ENCODE peak calls at places on chromosomes 6 and 20, in nine cellular contexts. J is tibial nerve, R is spleen, I is right lobe of liver, C is stomach, S is HepG2, K is heart left ventricle, U is Peyer's patch, D is prostate gland. E is an unnamed sample. For H3K27me3, the result is how much of the 10 kb centered on the place peaks cover.

GRCh38 chr6:78967191-78967590 is 99.8 kb downstream of the IRAK1BP1 start:
- DNase-seq in R (no peak), D (no peak), K (no peak), J (no peak), C (no peak), I (no peak), U (no peak), S (no peak), E (no peak)

GRCh38 chr20:1130849-1131248 is 12.4 kb downstream of the PSMF1 start:
- DNase-seq in U (no peak), C (no peak), I (peak), S (no peak), K (peak), R (peak), D (no peak), J (no peak), E (no peak)

GRCh38 chr6:122063090-122063489 is 336.4 kb upstream of the HSF2 start:
- DNase-seq in C (no peak), J (no peak), R (no peak), S (no peak), U (no peak), K (no peak), I (no peak), D (no peak), E (no peak)

GRCh38 chr6:162621246-162621645 is 106.3 kb downstream of the PRKN start:
- DNase-seq in R (no peak), S (peak), I (no peak), C (no peak), U (no peak), K (no peak), D (no peak), J (no peak), E (no peak)

GRCh38 chr6:16850332-16851022 is 89.2 kb upstream of the ATXN1 start:
- DNase-seq in U (no peak), S (no peak), I (no peak), J (no peak), C (no peak), D (no peak), R (no peak), K (no peak), E (no peak)

GRCh38 chr6:121780325-121781313 is 345.2 kb downstream of the GJA1 start:
- DNase-seq in C (no peak), D (peak), R (no peak), U (no peak), I (no peak), J (peak), K (peak), S (no peak), E (peak)

GRCh38 chr6:88814909-88815308 is 148.5 kb downstream of the RNGTT start:
- DNase-seq in U (no peak), S (peak), D (no peak), R (no peak), I (no peak), J (no peak), C (no peak), K (no peak), E (no peak)

GRCh38 chr20:62362590-62362940 is 4.5 kb downstream of the LAMA5 start:
- DNase-seq in D (no peak), J (no peak), K (no peak), C (no peak), I (no peak), U (no peak), R (no peak), S (no peak), E (no peak)

GRCh38 chr6:4687989-4688947 is 87.9 kb upstream of the CDYL start:
- DNase-seq in D (no peak), R (no peak), K (no peak), U (no peak), C (no peak), J (peak), I (no peak), S (no peak), E (no peak)

GRCh38 chr20:41654884-41655283 is 36.7 kb upstream of the CHD6 start:
- DNase-seq in R (no peak), K (no peak), I (no peak), D (no peak), U (no peak), C (peak), S (no peak), J (no peak), E (no peak)

GRCh38 chr6:36445651-36446050 is 2.9 kb downstream of the KCTD20 start:
- DNase-seq in R (no peak), D (no peak), C (no peak), S (no peak), I (no peak), K (no peak), J (no peak), U (no peak), E (no peak)

GRCh38 chr6:71134929-71135642 is 153.5 kb upstream of the OGFRL1 start:
- DNase-seq in U (no peak), S (peak), K (no peak), J (no peak), I (no peak), R (no peak), D (no peak), C (no peak), E (no peak)

GRCh38 chr6:113576310-113576709 is 280.8 kb upstream of the MARCKS start:
- DNase-seq in S (no peak), K (no peak), I (no peak), R (no peak), J (no peak), U (no peak), D (no peak), C (no peak), E (no peak)

GRCh38 chr6:134437376-134437775 is 119.5 kb upstream of the SGK1 start:
- DNase-seq in J (no peak), I (no peak), C (no peak), R (no peak), K (no peak), S (no peak), D (no peak), U (peak), E (no peak)

GRCh38 chr20:17806739-17807441 is 107.1 kb downstream of the BANF2 start:
- DNase-seq in U (no peak), J (peak), K (peak), D (no peak), C (peak), R (no peak), S (no peak), I (peak), E (no peak)

GRCh38 chr6:37807656-37808055 is 11.9 kb upstream of the ZFAND3 start:
- DNase-seq in J (no peak), R (no peak), D (no peak), S (no peak), C (no peak), K (no peak), I (no peak), U (no peak), E (no peak)

GRCh38 chr6:151483968-151484367 is 9.8 kb upstream of the CCDC170 start:
- DNase-seq in D (no peak), I (no peak), S (peak), C (no peak), U (no peak), R (no peak), J (no peak), K (no peak), E (no peak)

GRCh38 chr6:8402546-8402945 is 32.8 kb downstream of the SLC35B3 start:
- DNase-seq in I (no peak), D (no peak), J (no peak), C (no peak), S (no peak), U (no peak), R (no peak), K (no peak), E (no peak)

GRCh38 chr6:75368151-75368779 is 83.7 kb upstream of the TMEM30A start:
- DNase-seq in I (no peak), K (peak), J (no peak), R (no peak), U (no peak), C (peak), S (peak), D (no peak), E (no peak)

GRCh38 chr6:141103246-141103645 is 1029.5 kb upstream of the GJE1 start:
- DNase-seq in R (no peak), D (no peak), C (no peak), K (no peak), S (no peak), J (no peak), U (no peak), I (no peak), E (no peak)

GRCh38 chr6:20302702-20303251 is 90.5 kb upstream of the MBOAT1 start:
- DNase-seq in K (no peak), J (no peak), S (no peak), C (no peak), I (no peak), U (no peak), R (no peak), D (no peak), E (no peak)

GRCh38 chr20:17650301-17650761 is 31.7 kb downstream of the RRBP1 start:
- DNase-seq in C (no peak), S (no peak), D (no peak), K (no peak), I (peak), R (peak), U (no peak), J (no peak), E (no peak)

GRCh38 chr6:17269840-17270239 is 11.3 kb upstream of the RBM24 start:
- DNase-seq in S (no peak), R (no peak), I (no peak), U (no peak), C (no peak), J (no peak), K (no peak), D (no peak), E (no peak)

GRCh38 chr6:162750776-162751175 is 23.0 kb downstream of the PACRG start:
- DNase-seq in K (no peak), U (no peak), S (peak), I (no peak), R (no peak), D (no peak), J (no peak), C (no peak), E (no peak)

GRCh38 chr6:161618816-161619454 is 345.1 kb upstream of the AGPAT4 start:
- DNase-seq in U (no peak), R (no peak), C (no peak), J (peak), K (no peak), I (no peak), D (no peak), S (peak), E (no peak)

GRCh38 chr20:59082077-59082740 is 39.6 kb upstream of the PRELID3B start:
- DNase-seq in I (no peak), R (no peak), J (no peak), C (no peak), K (no peak), U (no peak), S (peak), D (no peak), E (no peak)

GRCh38 chr20:14193885-14194284 is 143.5 kb downstream of the FLRT3 start:
- DNase-seq in R (no peak), I (no peak), U (no peak), J (no peak), C (no peak), S (no peak), K (no peak), D (no peak), E (no peak)

GRCh38 chr6:166861961-166862286 is 94.4 kb downstream of the RNASET2 start:
- DNase-seq in D (no peak), S (no peak), U (no peak), K (no peak), J (no peak), R (no peak), I (no peak), C (no peak), E (no peak)

GRCh38 chr6:166861304-166861703 is 95.0 kb downstream of the RNASET2 start:
- DNase-seq in D (no peak), U (no peak), R (no peak), I (no peak), C (no peak), J (no peak), K (no peak), S (no peak), E (no peak)

GRCh38 chr6:166862287-166862977 is 93.9 kb downstream of the RNASET2 start:
- DNase-seq in U (peak), J (no peak), K (peak), R (peak), I (no peak), S (no peak), D (peak), C (peak), E (no peak)

GRCh38 chr6:166862978-166863530 is 93.3 kb downstream of the RNASET2 start:
- DNase-seq in D (no peak), I (no peak), U (no peak), S (no peak), R (no peak), J (no peak), K (no peak), C (no peak), E (no peak)

GRCh38 chr6:166860392-166860791 is 96.0 kb downstream of the RNASET2 start:
- DNase-seq in D (no peak), I (no peak), C (no peak), K (no peak), J (no peak), U (no peak), S (no peak), R (no peak), E (no peak)
- H3K27me3 ChIP-seq in D (under half), I (under half), C (under half), K (under half), J (half or more), U (under half), S (under half), R (under half), E (under half)

DNA sequence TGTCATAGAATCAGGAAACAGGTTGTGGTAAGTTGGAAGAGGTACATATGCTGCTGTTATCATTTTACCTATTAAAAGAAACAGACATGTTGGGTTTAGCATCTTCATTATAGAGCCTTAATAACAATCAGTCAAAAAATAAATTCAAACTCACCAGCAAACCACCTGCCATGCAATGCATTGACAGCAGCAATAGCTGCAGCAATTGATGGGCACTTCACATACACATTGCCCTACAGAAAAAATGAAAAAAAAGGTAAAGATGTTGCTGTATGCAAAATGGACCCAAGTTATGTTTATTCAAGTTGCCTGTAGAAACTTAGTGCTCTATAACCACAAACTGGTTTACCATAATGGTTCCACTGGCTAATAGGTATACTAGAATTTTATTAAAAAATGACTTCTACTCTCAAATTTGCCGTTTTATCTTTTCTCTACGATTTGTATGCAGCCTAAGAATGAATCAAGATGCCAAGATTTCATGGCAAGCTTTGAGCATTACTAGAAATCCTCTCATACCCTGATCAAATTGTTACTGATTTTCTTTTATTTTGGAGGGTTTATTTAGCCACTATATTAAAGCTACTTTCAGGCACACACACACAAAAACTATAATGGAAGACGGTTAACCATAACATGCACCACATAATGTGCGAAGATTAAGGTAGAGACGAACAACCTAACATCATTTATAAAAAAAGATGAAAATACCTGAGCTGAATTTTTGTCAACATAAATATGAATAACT is 5.5 kb downstream of the ROMO1 start:
- DNase-seq in S (no peak), C (no peak), I (no peak), U (no peak), K (no peak), J (no peak), D (no peak), R (no peak), E (no peak)
- TF ChIP-seq POLR2A in S (no peak), C (no peak), I (no peak), U (no peak), K (no peak), J (no peak), D (no peak), R (no peak), E (no peak)

GRCh38 chr6:41535766-41536165 is 10.4 kb upstream of the FOXP4 start:
- DNase-seq in S (no peak), C (no peak), D (no peak), I (no peak), K (no peak), J (no peak), R (no peak), U (no peak), E (no peak)
- H3K27me3 ChIP-seq in S (under half), C (under half), D (under half), I (under half), K (under half), J (under half), R (under half), U (under half), E (under half)

GRCh38 chr6:35388772-35389352 is 46.5 kb downstream of the PPARD start:
- DNase-seq in S (no peak), C (no peak), J (no peak), R (no peak), K (no peak), D (no peak), U (no peak), I (no peak), E (no peak)

GRCh38 chr6:35385457-35386202 is 43.3 kb downstream of the PPARD start:
- DNase-seq in D (no peak), I (no peak), K (no peak), S (peak), R (no peak), C (no peak), J (peak), U (no peak), E (no peak)

GRCh38 chr6:35388023-35388422 is 45.7 kb downstream of the PPARD start:
- DNase-seq in C (no peak), U (no peak), S (no peak), R (no peak), K (no peak), J (no peak), I (no peak), D (no peak), E (no peak)

GRCh38 chr6:35391240-35391968 is 49.0 kb downstream of the PPARD start:
- DNase-seq in D (no peak), K (no peak), C (peak), U (no peak), R (no peak), S (no peak), I (no peak), J (no peak), E (no peak)

GRCh38 chr6:35386989-35387388 is 44.6 kb downstream of the PPARD start:
- DNase-seq in U (no peak), I (no peak), D (no peak), R (no peak), J (no peak), K (no peak), S (no peak), C (no peak), E (no peak)
- TF ChIP-seq POLR2A in U (no peak), I (no peak), D (no peak), R (no peak), J (no peak), K (no peak), S (no peak), C (no peak), E (no peak)

GRCh38 chr6:127118505-127119360 is at the start of gene RSPO3:
- DNase-seq in R (peak), J (peak), S (no peak), C (peak), K (no peak), U (no peak), D (no peak), I (peak), E (no peak)
- H3K27me3 ChIP-seq in R (under half), J (under half), S (under half), C (half or more), K (under half), U (under half), D (under half), I (under half), E (under half)

GRCh38 chr6:2999621-3000455 is at the start of gene NQO2:
- DNase-seq in J (peak), S (peak), K (peak), C (peak), R (peak), D (peak), I (peak), U (peak), E (no peak)
- TF ChIP-seq POLR2A in J (peak), S (peak), K (peak), C (peak), R (peak), D (peak), I (peak), U (peak), E (peak)

DNA sequence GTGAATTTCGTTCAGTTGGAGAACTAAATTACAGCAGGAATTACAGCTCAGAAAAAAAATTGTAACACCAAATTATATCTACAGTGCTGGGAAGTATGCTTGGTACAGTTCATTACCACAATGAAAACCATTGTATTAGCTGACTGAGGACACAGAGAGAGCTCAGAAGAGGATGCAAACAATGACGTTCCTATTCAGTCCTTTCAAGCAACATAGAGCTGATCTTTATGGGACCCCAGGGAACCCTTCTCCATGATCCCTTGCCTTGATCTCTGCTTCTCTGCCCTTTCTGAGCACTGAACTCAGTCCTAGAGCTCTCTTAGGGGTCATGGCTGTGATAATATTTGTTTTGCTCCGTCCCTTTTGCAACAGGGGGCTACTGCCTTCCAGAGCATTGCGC is 3.0 kb downstream of the TMC2 start:
- DNase-seq in I (no peak), S (peak), D (no peak), R (no peak), U (no peak), K (no peak), C (no peak), J (no peak), E (no peak)
- H3K27me3 ChIP-seq in I (under half), S (under half), D (under half), R (under half), U (under half), K (under half), C (half or more), J (under half), E (under half)

GRCh38 chr6:57173886-57174510 is 1.9 kb downstream of the BAG2 start:
- DNase-seq in I (no peak), K (no peak), C (no peak), J (peak), D (no peak), R (no peak), U (no peak), S (peak), E (no peak)
- TF ChIP-seq POLR2A in I (no peak), K (no peak), C (no peak), J (no peak), D (no peak), R (no peak), U (no peak), S (no peak), E (no peak)

E was measured in vagina.